ENCODE peak calls at places on chromosome 6, in eight cellular contexts. One of them, this sample, is unnamed.

GRCh38 chr6:137927777-137928218 is 60.7 kb downstream of the TNFAIP3 start:
- DNase-seq in fibroblast of the aortic adventitia: no peak
- DNase-seq in pancreas: no peak
- DNase-seq in H1: no peak
- DNase-seq in left ventricle myocardium inferior: no peak
- DNase-seq in GM10248: peak; percentile 54
- DNase-seq in IMR-90: peak; percentile 53
- DNase-seq in hepatocyte: no peak
- DNase-seq in this sample: no peak

GRCh38 chr6:30325873-30326445 is 768 bp upstream of the TRIM39 start:
- DNase-seq in GM10248: no peak
- DNase-seq in hepatocyte: peak; percentile 64
- DNase-seq in fibroblast of the aortic adventitia: peak; percentile 79
- DNase-seq in left ventricle myocardium inferior: no peak
- DNase-seq in IMR-90: no peak
- DNase-seq in pancreas: peak; percentile 48
- DNase-seq in H1: peak; percentile 88
- DNase-seq in this sample: no peak

GRCh38 chr6:111113731-111114438 is 26.6 kb downstream of the SLC16A10 start:
- DNase-seq in pancreas: peak; percentile 43
- DNase-seq in GM10248: no peak
- DNase-seq in IMR-90: peak; percentile 48
- DNase-seq in H1: no peak
- DNase-seq in left ventricle myocardium inferior: peak; percentile 36
- DNase-seq in fibroblast of the aortic adventitia: peak; percentile 59
- DNase-seq in hepatocyte: peak; percentile 52
- DNase-seq in this sample: no peak

GRCh38 chr6:138482816-138483215 is 16.5 kb downstream of the NHSL1 start:
- DNase-seq in left ventricle myocardium inferior: no peak
- DNase-seq in GM10248: no peak
- DNase-seq in pancreas: no peak
- DNase-seq in hepatocyte: no peak
- DNase-seq in fibroblast of the aortic adventitia: no peak
- DNase-seq in H1: no peak
- DNase-seq in IMR-90: no peak
- DNase-seq in this sample: no peak

GRCh38 chr6:44128020-44128917 is 915 bp downstream of the TMEM63B start:
- DNase-seq in pancreas: peak; percentile 58
- DNase-seq in GM10248: peak; percentile 61
- DNase-seq in fibroblast of the aortic adventitia: no peak
- DNase-seq in hepatocyte: peak; percentile 65
- DNase-seq in H1: peak; percentile 70
- DNase-seq in left ventricle myocardium inferior: peak; percentile 40
- DNase-seq in IMR-90: no peak
- DNase-seq in this sample: no peak

GRCh38 chr6:125157725-125158124 is 4.2 kb downstream of the TPD52L1 start:
- DNase-seq in IMR-90: no peak
- DNase-seq in GM10248: no peak
- DNase-seq in hepatocyte: no peak
- DNase-seq in left ventricle myocardium inferior: no peak
- DNase-seq in fibroblast of the aortic adventitia: no peak
- DNase-seq in H1: no peak
- DNase-seq in pancreas: no peak
- DNase-seq in this sample: no peak

GRCh38 chr6:162726997-162727346 is 594 bp downstream of the PRKN start:
- DNase-seq in H1: no peak
- DNase-seq in hepatocyte: no peak
- DNase-seq in fibroblast of the aortic adventitia: peak; percentile 2
- DNase-seq in left ventricle myocardium inferior: no peak
- DNase-seq in IMR-90: no peak
- DNase-seq in pancreas: no peak
- DNase-seq in GM10248: no peak
- DNase-seq in this sample: no peak

GRCh38 chr6:141354191-141354950 is 778.4 kb upstream of the GJE1 start:
- DNase-seq in left ventricle myocardium inferior: no peak
- DNase-seq in fibroblast of the aortic adventitia: peak; percentile 18
- DNase-seq in IMR-90: no peak
- DNase-seq in hepatocyte: no peak
- DNase-seq in pancreas: no peak
- DNase-seq in H1: no peak
- DNase-seq in GM10248: no peak
- DNase-seq in this sample: no peak

GRCh38 chr6:82484737-82485650 is 121.4 kb downstream of the TPBG start:
- DNase-seq in hepatocyte: no peak
- DNase-seq in GM10248: no peak
- DNase-seq in fibroblast of the aortic adventitia: no peak
- DNase-seq in IMR-90: no peak
- DNase-seq in pancreas: no peak
- DNase-seq in H1: no peak
- DNase-seq in left ventricle myocardium inferior: no peak
- DNase-seq in this sample: no peak

GRCh38 chr6:45685076-45685475 is 307.3 kb upstream of the SUPT3H start:
- DNase-seq in hepatocyte: no peak
- DNase-seq in fibroblast of the aortic adventitia: no peak
- DNase-seq in GM10248: no peak
- DNase-seq in IMR-90: no peak
- DNase-seq in H1: no peak
- DNase-seq in left ventricle myocardium inferior: no peak
- DNase-seq in pancreas: no peak
- DNase-seq in this sample: no peak

GRCh38 chr6:151389640-151390275 is 1.6 kb downstream of the ZBTB2 start:
- DNase-seq in fibroblast of the aortic adventitia: peak; percentile 77
- DNase-seq in hepatocyte: peak; percentile 77
- DNase-seq in IMR-90: peak; percentile 59
- DNase-seq in GM10248: peak; percentile 18
- DNase-seq in pancreas: no peak
- DNase-seq in left ventricle myocardium inferior: peak; percentile 70
- DNase-seq in H1: no peak
- DNase-seq in this sample: peak; percentile 93

GRCh38 chr6:120735641-120736040 is 598.6 kb downstream of the TBC1D32 start:
- DNase-seq in left ventricle myocardium inferior: no peak
- DNase-seq in IMR-90: no peak
- DNase-seq in H1: no peak
- DNase-seq in pancreas: no peak
- DNase-seq in hepatocyte: no peak
- DNase-seq in GM10248: no peak
- DNase-seq in fibroblast of the aortic adventitia: no peak
- DNase-seq in this sample: no peak

GRCh38 chr6:78398292-78398691 is 469.1 kb upstream of the IRAK1BP1 start:
- DNase-seq in pancreas: no peak
- DNase-seq in hepatocyte: no peak
- DNase-seq in H1: no peak
- DNase-seq in IMR-90: no peak
- DNase-seq in GM10248: no peak
- DNase-seq in fibroblast of the aortic adventitia: no peak
- DNase-seq in left ventricle myocardium inferior: no peak
- DNase-seq in this sample: no peak

GRCh38 chr6:154113392-154113791 is 74.4 kb downstream of the OPRM1 start:
- DNase-seq in GM10248: no peak
- DNase-seq in hepatocyte: no peak
- DNase-seq in fibroblast of the aortic adventitia: no peak
- DNase-seq in pancreas: no peak
- DNase-seq in H1: no peak
- DNase-seq in left ventricle myocardium inferior: no peak
- DNase-seq in IMR-90: no peak
- DNase-seq in this sample: no peak

DNA sequence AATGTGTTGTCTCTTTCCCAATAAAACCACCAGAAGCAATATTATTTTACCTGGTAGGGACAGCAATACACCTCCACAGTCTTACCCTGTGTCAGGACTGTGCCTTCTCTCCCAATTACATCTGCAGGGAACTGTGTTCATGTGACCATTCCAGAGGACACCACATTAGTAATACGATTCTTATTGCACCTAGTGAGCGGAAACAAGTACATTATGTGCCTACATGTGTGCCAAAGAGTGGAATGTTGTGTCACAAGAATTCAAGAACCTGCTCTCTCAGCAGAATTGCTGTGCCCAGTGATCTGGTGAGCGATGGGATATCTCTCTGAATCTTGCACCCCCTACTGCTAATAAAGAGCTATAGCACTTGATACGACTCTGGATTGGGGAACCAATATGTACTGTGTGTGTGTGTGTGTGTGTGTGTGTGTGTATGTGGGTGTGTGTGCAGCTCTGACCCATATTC is 57.4 kb upstream of the FOXC1 start:
- DNase-seq in hepatocyte: no peak
- DNase-seq in H1: no peak
- DNase-seq in pancreas: no peak
- DNase-seq in GM10248: no peak
- DNase-seq in fibroblast of the aortic adventitia: peak; percentile 47
- DNase-seq in left ventricle myocardium inferior: no peak
- DNase-seq in IMR-90: peak; percentile 18
- DNase-seq in this sample: no peak
- TF ChIP-seq CTCF in hepatocyte: no peak
- TF ChIP-seq CTCF in H1: peak; percentile 31
- TF ChIP-seq CTCF in pancreas: no peak
- TF ChIP-seq CTCF in GM10248: peak; percentile 29
- TF ChIP-seq CTCF in fibroblast of the aortic adventitia: peak; percentile 47
- TF ChIP-seq CTCF in left ventricle myocardium inferior: peak; percentile 23
- TF ChIP-seq CTCF in IMR-90: peak; percentile 37
- TF ChIP-seq CTCF in this sample: peak; percentile 68

DNA sequence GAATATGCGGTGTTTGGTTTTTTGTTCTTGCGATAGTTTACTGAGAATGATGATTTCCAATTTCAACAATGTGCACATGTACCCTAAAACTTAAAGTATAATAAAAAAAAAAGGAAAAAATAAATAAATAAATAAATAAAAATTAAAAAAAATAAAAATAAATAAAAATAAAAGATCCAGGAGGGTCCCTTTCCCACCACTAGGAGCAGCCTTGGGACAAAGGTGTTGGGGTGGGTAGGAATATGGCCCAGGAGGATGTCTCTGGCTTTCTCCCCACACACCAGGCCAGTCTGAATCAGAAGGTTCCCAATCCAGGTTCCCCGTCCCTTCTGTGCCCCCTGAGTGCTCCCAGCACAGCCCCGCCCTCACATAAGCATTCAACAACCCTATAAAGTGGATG is 9.5 kb downstream of the LRFN2 start:
- DNase-seq in pancreas: no peak
- DNase-seq in left ventricle myocardium inferior: no peak
- DNase-seq in hepatocyte: no peak
- DNase-seq in IMR-90: no peak
- DNase-seq in fibroblast of the aortic adventitia: no peak
- DNase-seq in GM10248: no peak
- DNase-seq in H1: no peak
- DNase-seq in this sample: no peak
- TF ChIP-seq CTCF in pancreas: no peak
- TF ChIP-seq CTCF in left ventricle myocardium inferior: no peak
- TF ChIP-seq CTCF in hepatocyte: no peak
- TF ChIP-seq CTCF in IMR-90: no peak
- TF ChIP-seq CTCF in fibroblast of the aortic adventitia: peak; percentile 39
- TF ChIP-seq CTCF in GM10248: no peak
- TF ChIP-seq CTCF in H1: peak; percentile 31
- TF ChIP-seq CTCF in this sample: peak; percentile 36

GRCh38 chr6:40536442-40536841 is 50.7 kb downstream of the LRFN2 start:
- DNase-seq in hepatocyte: peak; percentile 42
- DNase-seq in left ventricle myocardium inferior: no peak
- DNase-seq in fibroblast of the aortic adventitia: no peak
- DNase-seq in IMR-90: no peak
- DNase-seq in H1: no peak
- DNase-seq in GM10248: no peak
- DNase-seq in pancreas: peak; percentile 23
- DNase-seq in this sample: no peak
- TF ChIP-seq CTCF in hepatocyte: peak; percentile 25
- TF ChIP-seq CTCF in left ventricle myocardium inferior: peak; percentile 25
- TF ChIP-seq CTCF in fibroblast of the aortic adventitia: no peak
- TF ChIP-seq CTCF in IMR-90: no peak
- TF ChIP-seq CTCF in H1: peak; percentile 70
- TF ChIP-seq CTCF in GM10248: no peak
- TF ChIP-seq CTCF in pancreas: no peak
- TF ChIP-seq CTCF in this sample: peak; percentile 58

DNA sequence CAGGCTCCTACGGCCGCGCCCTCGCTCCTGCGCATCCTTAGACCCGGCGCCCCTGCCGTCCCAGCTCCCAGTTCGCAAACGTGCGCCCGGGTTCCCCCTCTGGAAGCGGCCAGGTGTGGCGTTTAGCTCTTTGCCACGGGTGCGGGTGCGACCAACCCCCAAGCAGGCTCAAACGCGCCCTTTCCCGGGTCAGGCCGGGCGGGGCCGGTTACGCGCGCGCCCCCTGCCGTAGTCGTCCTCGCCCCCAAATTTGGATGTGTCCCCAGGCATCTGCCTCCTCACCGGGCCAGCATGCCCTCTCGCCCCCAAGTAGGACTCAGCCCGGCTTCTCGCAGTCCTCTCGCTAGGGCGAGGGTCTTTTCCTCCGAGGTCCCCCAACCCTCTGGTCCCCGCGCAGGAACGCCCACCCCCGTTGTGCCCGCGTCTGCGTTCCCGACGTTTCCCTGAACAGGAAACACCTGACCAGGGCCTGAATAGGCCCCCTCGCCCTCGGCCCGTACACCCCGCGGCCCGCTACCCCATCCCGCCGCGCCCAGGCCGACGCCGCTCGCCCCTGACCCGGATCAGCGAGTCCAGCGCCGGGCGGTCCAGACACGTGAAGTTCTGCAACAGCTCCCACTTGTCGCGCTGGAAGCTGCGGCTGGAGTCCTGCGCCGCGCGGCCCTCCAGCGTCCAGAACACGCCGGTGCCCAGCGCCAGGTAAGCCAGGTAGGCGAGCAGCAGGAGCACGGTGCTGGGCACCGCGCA is 520 bp downstream of the KCNK17 start:
- DNase-seq in H1: peak; percentile 83
- DNase-seq in left ventricle myocardium inferior: no peak
- DNase-seq in hepatocyte: peak; percentile 31
- DNase-seq in GM10248: no peak
- DNase-seq in pancreas: peak; percentile 32
- DNase-seq in fibroblast of the aortic adventitia: no peak
- DNase-seq in IMR-90: no peak
- DNase-seq in this sample: no peak
- TF ChIP-seq CTCF in H1: no peak
- TF ChIP-seq CTCF in left ventricle myocardium inferior: no peak
- TF ChIP-seq CTCF in hepatocyte: no peak
- TF ChIP-seq CTCF in GM10248: no peak
- TF ChIP-seq CTCF in pancreas: no peak
- TF ChIP-seq CTCF in fibroblast of the aortic adventitia: no peak
- TF ChIP-seq CTCF in IMR-90: no peak
- TF ChIP-seq CTCF in this sample: no peak

GRCh38 chr6:95819939-95820338 is 195.8 kb upstream of the FUT9 start:
- DNase-seq in pancreas: no peak
- DNase-seq in left ventricle myocardium inferior: no peak
- DNase-seq in fibroblast of the aortic adventitia: no peak
- DNase-seq in IMR-90: no peak
- DNase-seq in GM10248: no peak
- DNase-seq in H1: peak; percentile 62
- DNase-seq in hepatocyte: no peak
- DNase-seq in this sample: no peak
- TF ChIP-seq CTCF in pancreas: no peak
- TF ChIP-seq CTCF in left ventricle myocardium inferior: no peak
- TF ChIP-seq CTCF in fibroblast of the aortic adventitia: no peak
- TF ChIP-seq CTCF in IMR-90: no peak
- TF ChIP-seq CTCF in GM10248: peak; percentile 5
- TF ChIP-seq CTCF in H1: peak; percentile 44
- TF ChIP-seq CTCF in hepatocyte: no peak
- TF ChIP-seq CTCF in this sample: peak; percentile 25

GRCh38 chr6:26087284-26088115 is at the start of gene HFE:
- DNase-seq in GM10248: peak; percentile 41
- DNase-seq in pancreas: peak; percentile 33
- DNase-seq in IMR-90: peak; percentile 68
- DNase-seq in hepatocyte: peak; percentile 64
- DNase-seq in fibroblast of the aortic adventitia: peak; percentile 70
- DNase-seq in H1: peak; percentile 73
- DNase-seq in left ventricle myocardium inferior: peak; percentile 57
- DNase-seq in this sample: no peak
- TF ChIP-seq CTCF in GM10248: no peak
- TF ChIP-seq CTCF in pancreas: no peak
- TF ChIP-seq CTCF in IMR-90: no peak
- TF ChIP-seq CTCF in hepatocyte: no peak
- TF ChIP-seq CTCF in fibroblast of the aortic adventitia: peak; percentile 32
- TF ChIP-seq CTCF in H1: peak; percentile 1
- TF ChIP-seq CTCF in left ventricle myocardium inferior: peak; percentile 40
- TF ChIP-seq CTCF in this sample: peak; percentile 51